ENCODE peak calls at places on chromosomes 1 and 21, in ten cellular contexts. T, J, N, M, Y, O, V, B, G and S are unnamed samples.

GRCh38 chr1:208205216-208206013 is 38.8 kb downstream of the PLXNA2 start:
- DNase-seq in T (no peak), J (no peak), N (no peak), M (no peak), Y (peak), O (no peak), V (no peak), B (no peak), G (no peak), S (peak)

GRCh38 chr1:158329807-158330206 is 1.5 kb downstream of the CD1B start:
- DNase-seq in T (no peak), J (peak), N (no peak), M (no peak), Y (peak), O (no peak), V (no peak), B (no peak), G (no peak), S (no peak)

GRCh38 chr1:23126801-23127200 is 41.9 kb downstream of the LUZP1 start:
- DNase-seq in T (no peak), J (peak), N (no peak), M (peak), Y (no peak), O (no peak), V (no peak), B (peak), G (no peak), S (no peak)

GRCh38 chr1:21294266-21295058 is 4.2 kb upstream of the ECE1 start:
- DNase-seq in T (peak), J (no peak), N (no peak), M (no peak), Y (peak), O (no peak), V (no peak), B (no peak), G (no peak), S (no peak)

GRCh38 chr1:228083871-228084278 is 1.4 kb downstream of the ARF1 start:
- DNase-seq in T (no peak), J (peak), N (no peak), M (peak), Y (no peak), O (peak), V (no peak), B (no peak), G (no peak), S (no peak)

GRCh38 chr1:240695416-240695815 is 83.5 kb upstream of the GREM2 start:
- DNase-seq in T (no peak), J (no peak), N (no peak), M (no peak), Y (no peak), O (no peak), V (no peak), B (no peak), G (no peak), S (no peak)

GRCh38 chr1:226975259-226975908 is 35.3 kb downstream of the COQ8A start:
- DNase-seq in T (no peak), J (no peak), N (no peak), M (no peak), Y (no peak), O (no peak), V (no peak), B (no peak), G (no peak), S (no peak)

GRCh38 chr1:233085566-233085965 is 135.2 kb downstream of the NTPCR start:
- DNase-seq in T (no peak), J (no peak), N (no peak), M (peak), Y (no peak), O (no peak), V (no peak), B (no peak), G (no peak), S (no peak)

GRCh38 chr1:154866995-154867795 is 2.9 kb downstream of the KCNN3 start:
- DNase-seq in T (no peak), J (peak), N (peak), M (peak), Y (peak), O (peak), V (no peak), B (peak), G (no peak), S (peak)

GRCh38 chr1:164672610-164673009 is 113.6 kb downstream of the PBX1 start:
- DNase-seq in T (no peak), J (no peak), N (no peak), M (no peak), Y (no peak), O (no peak), V (no peak), B (no peak), G (no peak), S (no peak)

GRCh38 chr1:211920141-211920572 is 89.6 kb upstream of the LPGAT1 start:
- DNase-seq in T (no peak), J (peak), N (no peak), M (peak), Y (no peak), O (no peak), V (no peak), B (peak), G (no peak), S (no peak)

GRCh38 chr1:117565745-117566455 is 39.9 kb upstream of the TENT5C start:
- DNase-seq in T (no peak), J (no peak), N (peak), M (no peak), Y (no peak), O (peak), V (no peak), B (no peak), G (peak), S (no peak)

GRCh38 chr1:232404981-232405380 is 225.0 kb downstream of the SIPA1L2 start:
- DNase-seq in T (no peak), J (no peak), N (no peak), M (no peak), Y (no peak), O (no peak), V (no peak), B (no peak), G (no peak), S (no peak)

GRCh38 chr1:77143529-77144121 is 75.6 kb downstream of the PIGK start:
- DNase-seq in T (no peak), J (peak), N (no peak), M (peak), Y (no peak), O (no peak), V (no peak), B (no peak), G (no peak), S (no peak)

GRCh38 chr1:10057305-10057704 is 24.5 kb downstream of the UBE4B start:
- DNase-seq in T (no peak), J (peak), N (no peak), M (peak), Y (no peak), O (no peak), V (no peak), B (peak), G (no peak), S (no peak)

GRCh38 chr1:204025917-204026709 is 46.8 kb upstream of the SOX13 start:
- DNase-seq in T (no peak), J (no peak), N (no peak), M (no peak), Y (no peak), O (peak), V (no peak), B (no peak), G (no peak), S (no peak)

GRCh38 chr1:48405400-48405799 is 66.6 kb downstream of the SPATA6 start:
- DNase-seq in T (no peak), J (peak), N (no peak), M (peak), Y (no peak), O (no peak), V (no peak), B (peak), G (no peak), S (no peak)

GRCh38 chr1:226006686-226007085 is 7.5 kb upstream of the SDE2 start:
- DNase-seq in T (no peak), J (no peak), N (no peak), M (no peak), Y (no peak), O (no peak), V (no peak), B (no peak), G (no peak), S (no peak)

GRCh38 chr1:223276029-223276428 is 87.9 kb downstream of the SUSD4 start:
- DNase-seq in T (no peak), J (no peak), N (no peak), M (no peak), Y (no peak), O (no peak), V (no peak), B (no peak), G (no peak), S (no peak)

GRCh38 chr1:40818264-40818961 is 34.8 kb downstream of the KCNQ4 start:
- DNase-seq in T (peak), J (peak), N (no peak), M (no peak), Y (peak), O (peak), V (no peak), B (no peak), G (peak), S (no peak)

GRCh38 chr1:17167783-17168479 is 37.0 kb upstream of the PADI1 start:
- DNase-seq in T (no peak), J (peak), N (no peak), M (peak), Y (no peak), O (no peak), V (no peak), B (peak), G (no peak), S (no peak)

GRCh38 chr1:243620096-243620495 is 229.9 kb downstream of the AKT3 start:
- DNase-seq in T (no peak), J (no peak), N (no peak), M (no peak), Y (no peak), O (no peak), V (no peak), B (no peak), G (no peak), S (no peak)

GRCh38 chr1:227449051-227449450 is 114.3 kb upstream of the ZNF678 start:
- DNase-seq in T (no peak), J (no peak), N (no peak), M (no peak), Y (peak), O (no peak), V (no peak), B (no peak), G (peak), S (peak)

GRCh38 chr1:200369706-200370105 is 40.1 kb downstream of the ZNF281 start:
- DNase-seq in T (no peak), J (no peak), N (no peak), M (no peak), Y (no peak), O (no peak), V (no peak), B (no peak), G (no peak), S (no peak)

GRCh38 chr1:65068202-65069011 is 79.6 kb upstream of the AK4 start:
- DNase-seq in T (no peak), J (peak), N (no peak), M (peak), Y (peak), O (no peak), V (no peak), B (no peak), G (no peak), S (no peak)

GRCh38 chr1:44417351-44418021 is 12.4 kb downstream of the RNF220 start:
- DNase-seq in T (no peak), J (peak), N (no peak), M (peak), Y (no peak), O (peak), V (no peak), B (no peak), G (peak), S (peak)

GRCh38 chr1:164092603-164093353 is 466.2 kb upstream of the PBX1 start:
- DNase-seq in T (no peak), J (peak), N (no peak), M (peak), Y (peak), O (no peak), V (no peak), B (no peak), G (no peak), S (peak)

GRCh38 chr21:42439284-42440186 is 35.8 kb downstream of the UBASH3A start:
- DNase-seq in T (no peak), J (no peak), N (no peak), M (no peak), Y (no peak), O (no peak), V (no peak), B (no peak), G (no peak), S (no peak)

GRCh38 chr1:19477284-19478240 is 7.8 kb downstream of the CAPZB start:
- DNase-seq in T (no peak), J (no peak), N (peak), M (peak), Y (peak), O (no peak), V (no peak), B (no peak), G (no peak), S (no peak)

GRCh38 chr1:165456114-165456513 is 11.2 kb upstream of the RXRG start:
- DNase-seq in T (no peak), J (no peak), N (no peak), M (no peak), Y (no peak), O (no peak), V (no peak), B (no peak), G (no peak), S (no peak)

GRCh38 chr1:167491586-167492408 is 26.5 kb downstream of the CD247 start:
- DNase-seq in T (no peak), J (no peak), N (no peak), M (no peak), Y (peak), O (no peak), V (no peak), B (no peak), G (no peak), S (no peak)

GRCh38 chr1:63264161-63264560 is 58.2 kb upstream of the FOXD3 start:
- DNase-seq in T (no peak), J (no peak), N (no peak), M (no peak), Y (no peak), O (no peak), V (no peak), B (no peak), G (no peak), S (no peak)

GRCh38 chr1:166165661-166166399 is 971 bp downstream of the FAM78B start:
- DNase-seq in T (no peak), J (no peak), N (no peak), M (peak), Y (no peak), O (no peak), V (no peak), B (peak), G (peak), S (peak)

GRCh38 chr1:207628776-207629175 is 16.2 kb upstream of the CR1L start:
- DNase-seq in T (no peak), J (peak), N (no peak), M (peak), Y (no peak), O (no peak), V (no peak), B (no peak), G (no peak), S (no peak)

GRCh38 chr21:45373991-45374816 is 30.8 kb upstream of the COL18A1 start:
- DNase-seq in T (no peak), J (no peak), N (no peak), M (no peak), Y (no peak), O (no peak), V (no peak), B (no peak), G (peak), S (peak)

GRCh38 chr1:117590273-117590925 is 15.4 kb upstream of the TENT5C start:
- DNase-seq in T (no peak), J (no peak), N (no peak), M (no peak), Y (no peak), O (peak), V (no peak), B (no peak), G (no peak), S (no peak)

GRCh38 chr1:234214129-234214910 is 158.9 kb upstream of the COA6 start:
- DNase-seq in T (peak), J (no peak), N (peak), M (no peak), Y (no peak), O (peak), V (no peak), B (peak), G (peak), S (no peak)

GRCh38 chr1:209400351-209401220 is 182.9 kb upstream of the CAMK1G start:
- DNase-seq in T (no peak), J (no peak), N (no peak), M (no peak), Y (no peak), O (no peak), V (no peak), B (peak), G (no peak), S (no peak)

GRCh38 chr1:90391116-90391515 is 326.0 kb downstream of the BARHL2 start:
- DNase-seq in T (no peak), J (peak), N (no peak), M (peak), Y (no peak), O (no peak), V (no peak), B (peak), G (no peak), S (no peak)

GRCh38 chr1:245411245-245411644 is 256.5 kb downstream of the KIF26B start:
- DNase-seq in T (no peak), J (no peak), N (no peak), M (no peak), Y (no peak), O (no peak), V (no peak), B (peak), G (no peak), S (no peak)
- TF ChIP-seq CTCF in T (no peak), J (no peak), N (no peak), M (no peak), Y (no peak), O (no peak), V (no peak), B (no peak), G (no peak), S (no peak)

DNA sequence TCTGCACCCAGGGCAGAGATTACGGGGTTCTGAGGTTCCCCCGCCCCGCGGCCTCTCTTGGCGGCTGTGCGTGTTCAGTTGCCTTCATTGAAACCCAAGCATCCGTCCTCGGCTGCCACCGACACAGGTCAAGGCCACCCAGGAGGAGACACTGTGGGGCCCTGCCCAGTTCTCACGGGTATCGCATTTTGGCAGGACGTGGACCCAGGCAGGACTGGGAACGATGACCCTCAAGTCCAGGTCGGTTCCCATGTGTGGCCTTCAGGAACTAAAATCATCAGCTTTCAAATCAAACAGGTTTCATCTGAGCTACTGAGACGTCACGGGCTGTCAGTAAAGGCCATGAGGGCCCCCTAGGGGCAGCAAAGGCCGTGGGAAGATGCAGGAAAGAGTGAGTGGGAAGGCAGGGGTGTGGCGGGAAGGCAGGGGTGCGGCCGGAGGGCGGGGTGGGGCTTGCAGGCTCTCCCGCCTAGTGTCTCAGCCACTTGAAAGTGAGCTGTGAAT is 7.0 kb upstream of the C1orf174 start:
- DNase-seq in T (no peak), J (no peak), N (no peak), M (no peak), Y (no peak), O (peak), V (no peak), B (no peak), G (peak), S (no peak)
- TF ChIP-seq CTCF in T (no peak), J (no peak), N (no peak), M (no peak), Y (no peak), O (no peak), V (no peak), B (no peak), G (no peak), S (peak)

GRCh38 chr1:6723621-6724428 is 22.2 kb upstream of the DNAJC11 start:
- DNase-seq in T (no peak), J (no peak), N (no peak), M (no peak), Y (no peak), O (no peak), V (no peak), B (no peak), G (no peak), S (no peak)
- TF ChIP-seq CTCF in T (no peak), J (no peak), N (no peak), M (no peak), Y (no peak), O (no peak), V (no peak), B (no peak), G (no peak), S (no peak)

DNA sequence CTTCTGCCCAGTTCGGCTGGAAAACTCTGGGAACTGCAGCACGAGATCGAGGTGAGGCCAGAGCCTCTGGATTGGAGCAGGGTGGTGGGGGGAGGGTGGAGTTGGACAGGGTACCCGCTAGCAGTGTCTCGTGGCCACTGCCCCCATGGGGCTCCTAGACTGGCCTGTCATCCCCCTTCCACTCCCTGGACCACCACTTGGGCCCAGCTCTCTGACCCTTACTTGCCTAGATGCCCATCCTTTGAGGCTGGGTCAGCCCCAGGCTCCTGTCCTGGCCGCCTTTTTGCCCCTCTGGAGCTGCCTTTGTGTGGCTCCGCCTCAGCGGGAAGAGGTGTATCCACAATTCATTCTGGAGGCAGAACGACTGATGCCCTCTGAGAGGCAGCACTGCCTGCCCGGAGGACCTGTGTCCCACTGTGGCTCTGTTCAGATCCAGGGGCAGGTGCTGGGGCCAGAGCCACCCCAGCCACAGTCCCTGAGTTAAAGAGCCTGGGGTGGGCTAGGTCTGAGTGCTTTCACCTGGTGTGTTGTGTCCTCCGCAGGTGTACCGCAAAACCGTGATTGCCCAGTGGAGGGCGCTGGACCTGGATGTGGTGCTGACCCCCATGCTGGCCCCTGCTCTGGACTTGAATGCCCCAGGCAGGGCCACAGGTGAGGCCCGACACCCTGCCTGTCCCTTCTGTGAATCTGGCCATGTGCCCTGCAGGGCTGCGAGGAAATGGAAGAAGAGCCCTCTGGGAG is 17.7 kb downstream of the FAAH start:
- DNase-seq in T (no peak), J (no peak), N (no peak), M (no peak), Y (no peak), O (no peak), V (no peak), B (no peak), G (no peak), S (no peak)
- TF ChIP-seq CTCF in T (no peak), J (peak), N (no peak), M (peak), Y (peak), O (peak), V (no peak), B (peak), G (peak), S (no peak)

DNA sequence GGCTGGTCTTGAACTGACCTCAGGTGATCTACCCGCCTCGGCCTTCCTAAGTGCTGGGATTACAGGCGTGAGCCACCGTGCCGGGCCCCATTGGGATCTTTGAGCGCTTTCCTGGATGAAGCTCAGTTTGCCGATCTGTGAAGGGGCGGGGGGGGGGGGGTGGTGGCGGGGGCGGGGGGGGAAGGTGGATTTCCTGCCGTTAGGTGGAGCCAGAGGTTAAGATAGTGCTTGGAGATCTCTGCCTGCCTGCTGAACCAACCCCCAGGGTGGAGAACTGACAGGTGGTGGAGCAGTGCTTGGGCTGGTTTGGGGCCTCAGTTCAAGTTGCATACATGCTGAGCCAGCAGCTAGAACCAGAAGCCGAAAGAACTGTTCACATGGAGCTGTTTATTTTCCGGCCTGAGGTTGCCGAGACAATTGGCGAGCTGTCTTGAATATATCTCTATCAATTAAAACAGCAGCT is 1.7 kb downstream of the TMCC2 start:
- DNase-seq in T (peak), J (peak), N (no peak), M (peak), Y (peak), O (no peak), V (no peak), B (no peak), G (peak), S (peak)
- TF ChIP-seq CTCF in T (no peak), J (peak), N (peak), M (peak), Y (no peak), O (no peak), V (no peak), B (no peak), G (no peak), S (peak)

GRCh38 chr1:66598670-66599069 is 64.7 kb downstream of the SGIP1 start:
- DNase-seq in T (no peak), J (peak), N (no peak), M (peak), Y (no peak), O (no peak), V (no peak), B (peak), G (no peak), S (no peak)
- TF ChIP-seq CTCF in T (no peak), J (no peak), N (no peak), M (no peak), Y (no peak), O (no peak), V (no peak), B (no peak), G (no peak), S (no peak)